ENCODE peak calls at places on chromosomes 2 and 18, in ten cellular contexts. F is HFF-Myc, B is PC-3, Y is fibroblast of lung, J is breast epithelium, L is AG09319, W is choroid plexus epithelial cell, P is esophagus muscularis mucosa, Z is GM06990, C is GM23338. H is an unnamed sample.
A peak's percentile ranks its signal among the peaks of the same experiment; 100 is the strongest.

GRCh38 chr2:2600466-2600865 is 269.4 kb upstream of the MYT1L start:
- DNase-seq in F (no peak), B (no peak), Y (no peak), J (no peak), L (no peak), W (no peak), P (no peak), Z (no peak), C (no peak), H (no peak)

GRCh38 chr2:73107211-73107926 is 5.4 kb downstream of the RAB11FIP5 start:
- DNase-seq in F (no peak), B (no peak), Y (no peak), J (no peak), L (no peak), W (no peak), P (no peak), Z (no peak), C (no peak), H (no peak)

GRCh38 chr2:169069341-169069740 is at the start of gene DHRS9:
- DNase-seq in F (no peak), B (peak; percentile 97), Y (peak; percentile 89), J (no peak), L (no peak), W (peak; percentile 88), P (no peak), Z (no peak), C (no peak), H (no peak)

GRCh38 chr2:241852981-241853631 is 5.6 kb downstream of the PDCD1 start:
- DNase-seq in F (no peak), B (no peak), Y (no peak), J (no peak), L (no peak), W (no peak), P (no peak), Z (no peak), C (no peak), H (peak; percentile 13)

GRCh38 chr2:172460780-172461201 is 33.4 kb downstream of the ITGA6 start:
- DNase-seq in F (no peak), B (no peak), Y (no peak), J (no peak), L (no peak), W (no peak), P (no peak), Z (no peak), C (no peak), H (no peak)

GRCh38 chr2:130371723-130372054 is 15.8 kb downstream of the PTPN18 start:
- DNase-seq in F (no peak), B (no peak), Y (no peak), J (peak; percentile 29), L (no peak), W (peak; percentile 45), P (no peak), Z (no peak), C (no peak), H (no peak)

GRCh38 chr2:233982421-233983121 is 65.4 kb downstream of the TRPM8 start:
- DNase-seq in F (peak; percentile 75), B (peak; percentile 85), Y (peak; percentile 98), J (no peak), L (peak; percentile 46), W (peak; percentile 92), P (no peak), Z (no peak), C (no peak), H (no peak)

GRCh38 chr2:33441235-33441810 is 35.1 kb upstream of the RASGRP3 start:
- DNase-seq in F (peak; percentile 52), B (peak; percentile 68), Y (peak; percentile 56), J (no peak), L (peak; percentile 60), W (peak; percentile 89), P (no peak), Z (no peak), C (peak; percentile 76), H (peak; percentile 53)

GRCh38 chr18:60975419-60975818 is 357.8 kb upstream of the CDH20 start:
- DNase-seq in F (no peak), B (no peak), Y (no peak), J (no peak), L (no peak), W (no peak), P (no peak), Z (peak; percentile 1), C (no peak), H (no peak)

GRCh38 chr2:118123561-118124232 is 35.4 kb downstream of the INSIG2 start:
- DNase-seq in F (peak; percentile 35), B (peak; percentile 99), Y (peak; percentile 90), J (peak; percentile 24), L (peak; percentile 65), W (peak; percentile 76), P (no peak), Z (no peak), C (no peak), H (no peak)

GRCh38 chr2:112019510-112019909 is 35.6 kb upstream of the TMEM87B start:
- DNase-seq in F (no peak), B (peak; percentile 56), Y (no peak), J (no peak), L (no peak), W (no peak), P (no peak), Z (no peak), C (no peak), H (no peak)

GRCh38 chr2:215104226-215104625 is 34.2 kb downstream of the ABCA12 start:
- DNase-seq in F (no peak), B (peak; percentile 69), Y (no peak), J (no peak), L (no peak), W (no peak), P (no peak), Z (no peak), C (no peak), H (no peak)

GRCh38 chr18:51009071-51009470 is 20.9 kb upstream of the SMAD4 start:
- DNase-seq in F (no peak), B (peak; percentile 5), Y (peak; percentile 50), J (no peak), L (no peak), W (no peak), P (no peak), Z (no peak), C (no peak), H (no peak)

DNA sequence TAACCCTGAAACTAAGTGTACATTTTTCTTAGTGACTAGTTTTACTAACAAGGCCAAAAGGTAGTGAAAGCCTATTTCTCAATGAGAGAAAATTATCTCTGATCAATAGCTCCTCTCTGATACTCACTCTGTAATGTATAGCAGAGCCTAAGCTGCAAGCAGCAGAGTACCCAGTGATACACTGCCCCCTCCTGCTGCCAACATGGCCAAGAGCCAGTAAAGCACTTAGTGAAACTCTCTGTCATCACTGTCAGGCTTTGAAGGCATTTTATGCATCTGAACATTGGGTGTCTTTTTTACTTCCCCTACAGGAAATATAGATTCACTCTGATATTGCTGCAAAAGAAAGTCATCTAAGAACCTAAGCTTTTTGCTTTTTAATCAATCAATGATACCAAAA is 784.1 kb upstream of the CDH7 start:
- DNase-seq in F (no peak), B (peak; percentile 39), Y (peak; percentile 2), J (no peak), L (no peak), W (no peak), P (no peak), Z (no peak), C (peak; percentile 35), H (no peak)
- TF ChIP-seq CTCF in F (no peak), B (peak; percentile 18), Y (no peak), J (no peak), L (no peak), W (no peak), P (no peak), Z (no peak), C (peak; percentile 73), H (no peak)

GRCh38 chr2:60118917-60119316 is 434.5 kb downstream of the BCL11A start:
- DNase-seq in F (no peak), B (no peak), Y (no peak), J (no peak), L (no peak), W (no peak), P (no peak), Z (no peak), C (no peak), H (no peak)

GRCh38 chr2:60118061-60118460 is 435.4 kb downstream of the BCL11A start:
- DNase-seq in F (no peak), B (no peak), Y (no peak), J (no peak), L (no peak), W (no peak), P (no peak), Z (no peak), C (no peak), H (no peak)

GRCh38 chr2:60116167-60116870 is 437.1 kb downstream of the BCL11A start:
- DNase-seq in F (no peak), B (no peak), Y (no peak), J (no peak), L (no peak), W (no peak), P (no peak), Z (no peak), C (peak; percentile 18), H (no peak)

GRCh38 chr2:60119778-60120177 is 433.7 kb downstream of the BCL11A start:
- DNase-seq in F (no peak), B (no peak), Y (no peak), J (no peak), L (no peak), W (no peak), P (no peak), Z (no peak), C (peak; percentile 16), H (no peak)
- TF ChIP-seq CTCF in F (no peak), B (no peak), Y (no peak), J (no peak), L (no peak), W (no peak), P (no peak), Z (peak; percentile 13), C (peak; percentile 47), H (no peak)

DNA sequence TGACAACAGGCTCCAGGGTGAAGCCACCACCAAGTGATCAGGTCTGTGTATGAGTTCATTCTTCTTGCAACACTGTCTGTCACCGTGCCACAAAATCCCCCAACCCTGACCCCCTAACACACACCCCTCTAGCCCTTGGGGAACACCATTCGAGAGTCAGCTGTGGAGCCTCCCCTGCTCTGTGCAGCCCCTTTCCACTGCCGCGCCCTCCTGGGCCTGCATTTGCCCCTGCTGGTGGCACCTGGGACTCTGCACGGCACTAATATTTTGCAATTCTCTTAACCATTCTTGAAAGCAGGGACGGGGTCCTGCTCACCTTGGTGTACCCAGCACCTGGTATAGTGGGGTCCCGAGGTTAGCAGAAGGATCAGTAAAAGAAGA is 124.0 kb downstream of the HDAC4 start:
- DNase-seq in F (no peak), B (no peak), Y (no peak), J (peak; percentile 4), L (no peak), W (no peak), P (no peak), Z (no peak), C (no peak), H (no peak)
- TF ChIP-seq CTCF in F (no peak), B (no peak), Y (no peak), J (no peak), L (no peak), W (peak; percentile 13), P (no peak), Z (no peak), C (no peak), H (no peak)

DNA sequence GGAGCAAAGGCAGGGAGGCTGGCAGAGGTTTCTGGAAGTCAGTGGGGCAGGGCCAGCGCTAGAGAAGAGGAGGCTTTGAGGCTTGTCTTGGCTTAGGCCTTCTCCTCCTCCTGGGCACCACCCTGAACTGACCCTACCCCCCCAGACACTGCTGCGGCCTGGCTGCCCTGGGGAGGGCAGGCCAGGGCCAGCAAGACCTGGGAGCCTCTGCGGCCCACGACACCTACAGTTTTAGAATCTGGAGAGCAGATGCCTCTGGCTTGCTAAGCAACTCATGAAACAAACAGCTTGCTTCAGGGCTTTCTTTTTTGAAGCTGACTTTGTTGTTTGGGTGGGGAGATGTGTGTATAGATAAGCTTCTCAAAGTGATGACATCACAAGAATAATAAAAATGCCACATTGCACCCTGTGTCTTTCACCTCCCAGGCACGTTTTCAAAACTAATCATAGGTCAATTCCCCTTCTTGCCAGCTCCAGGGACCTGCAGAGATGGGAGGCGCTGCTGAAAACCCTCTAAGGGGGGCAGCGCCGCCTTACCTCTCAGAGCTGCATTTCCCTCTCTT is 46.2 kb upstream of the SMAD7 start:
- DNase-seq in F (peak; percentile 93), B (peak; percentile 66), Y (peak; percentile 91), J (no peak), L (peak; percentile 68), W (peak; percentile 93), P (no peak), Z (no peak), C (no peak), H (no peak)
- TF ChIP-seq CTCF in F (no peak), B (no peak), Y (no peak), J (no peak), L (no peak), W (no peak), P (no peak), Z (no peak), C (peak; percentile 35), H (no peak)

H was measured in GM10248.